ENCODE peak calls at places on chromosomes 3 and 15, in seven cellular contexts. One of them, this sample, is unnamed. For H3K4me1, the result is how much of the 10 kb centered on the place peaks cover.

GRCh38 chr3:141894524-141895176 is 18.2 kb downstream of the ATP1B3 start:
- ATAC-seq in RWPE2: peak
- ATAC-seq in left lung: peak
- ATAC-seq in right cardiac atrium: no peak
- ATAC-seq in gastrocnemius medialis: no peak
- ATAC-seq in naive thymus-derived CD4-positive, alpha-beta T cell: peak
- ATAC-seq in CD4-positive, CD25-positive, alpha-beta regulatory T cell: no peak
- ATAC-seq in this sample: peak

GRCh38 chr15:62369454-62369853 is 204.4 kb upstream of the C2CD4B start:
- ATAC-seq in left lung: no peak
- ATAC-seq in RWPE2: no peak
- ATAC-seq in naive thymus-derived CD4-positive, alpha-beta T cell: no peak
- ATAC-seq in CD4-positive, CD25-positive, alpha-beta regulatory T cell: no peak
- ATAC-seq in right cardiac atrium: no peak
- ATAC-seq in gastrocnemius medialis: no peak
- ATAC-seq in this sample: no peak

GRCh38 chr3:101070260-101071121 is 77.3 kb upstream of the ABI3BP start:
- ATAC-seq in right cardiac atrium: peak
- ATAC-seq in left lung: peak
- ATAC-seq in gastrocnemius medialis: no peak
- ATAC-seq in naive thymus-derived CD4-positive, alpha-beta T cell: peak
- ATAC-seq in RWPE2: no peak
- ATAC-seq in CD4-positive, CD25-positive, alpha-beta regulatory T cell: no peak
- ATAC-seq in this sample: no peak

GRCh38 chr3:189809583-189809982 is 178.4 kb downstream of the TP63 start:
- ATAC-seq in naive thymus-derived CD4-positive, alpha-beta T cell: no peak
- ATAC-seq in left lung: no peak
- ATAC-seq in right cardiac atrium: no peak
- ATAC-seq in RWPE2: no peak
- ATAC-seq in CD4-positive, CD25-positive, alpha-beta regulatory T cell: no peak
- ATAC-seq in gastrocnemius medialis: no peak
- ATAC-seq in this sample: no peak

GRCh38 chr3:40615110-40615915 is 90.6 kb downstream of the ZNF621 start:
- ATAC-seq in left lung: no peak
- ATAC-seq in gastrocnemius medialis: no peak
- ATAC-seq in naive thymus-derived CD4-positive, alpha-beta T cell: no peak
- ATAC-seq in right cardiac atrium: peak
- ATAC-seq in RWPE2: no peak
- ATAC-seq in CD4-positive, CD25-positive, alpha-beta regulatory T cell: no peak
- ATAC-seq in this sample: no peak

GRCh38 chr3:24220859-24221657 is 273.6 kb downstream of the THRB start:
- ATAC-seq in gastrocnemius medialis: peak
- ATAC-seq in right cardiac atrium: peak
- ATAC-seq in RWPE2: peak
- ATAC-seq in naive thymus-derived CD4-positive, alpha-beta T cell: no peak
- ATAC-seq in CD4-positive, CD25-positive, alpha-beta regulatory T cell: no peak
- ATAC-seq in left lung: peak
- ATAC-seq in this sample: peak

GRCh38 chr3:149501524-149501923 is 27.0 kb downstream of the TM4SF4 start:
- ATAC-seq in RWPE2: no peak
- ATAC-seq in CD4-positive, CD25-positive, alpha-beta regulatory T cell: no peak
- ATAC-seq in left lung: peak
- ATAC-seq in right cardiac atrium: no peak
- ATAC-seq in naive thymus-derived CD4-positive, alpha-beta T cell: no peak
- ATAC-seq in gastrocnemius medialis: no peak
- ATAC-seq in this sample: peak

GRCh38 chr3:81554805-81555204 is 206.6 kb downstream of the GBE1 start:
- ATAC-seq in gastrocnemius medialis: no peak
- ATAC-seq in RWPE2: no peak
- ATAC-seq in naive thymus-derived CD4-positive, alpha-beta T cell: no peak
- ATAC-seq in right cardiac atrium: peak
- ATAC-seq in left lung: peak
- ATAC-seq in CD4-positive, CD25-positive, alpha-beta regulatory T cell: no peak
- ATAC-seq in this sample: no peak

GRCh38 chr3:160837394-160837975 is 81.5 kb downstream of the PPM1L start:
- ATAC-seq in naive thymus-derived CD4-positive, alpha-beta T cell: peak
- ATAC-seq in CD4-positive, CD25-positive, alpha-beta regulatory T cell: no peak
- ATAC-seq in RWPE2: peak
- ATAC-seq in right cardiac atrium: peak
- ATAC-seq in left lung: peak
- ATAC-seq in gastrocnemius medialis: no peak
- ATAC-seq in this sample: no peak

GRCh38 chr3:161171639-161172552 is 49.2 kb upstream of the NMD3 start:
- ATAC-seq in naive thymus-derived CD4-positive, alpha-beta T cell: no peak
- ATAC-seq in left lung: peak
- ATAC-seq in gastrocnemius medialis: no peak
- ATAC-seq in right cardiac atrium: no peak
- ATAC-seq in RWPE2: peak
- ATAC-seq in CD4-positive, CD25-positive, alpha-beta regulatory T cell: no peak
- ATAC-seq in this sample: no peak

GRCh38 chr3:67329358-67329757 is 325.1 kb downstream of the SUCLG2 start:
- ATAC-seq in gastrocnemius medialis: no peak
- ATAC-seq in RWPE2: no peak
- ATAC-seq in naive thymus-derived CD4-positive, alpha-beta T cell: no peak
- ATAC-seq in CD4-positive, CD25-positive, alpha-beta regulatory T cell: no peak
- ATAC-seq in right cardiac atrium: no peak
- ATAC-seq in left lung: no peak
- ATAC-seq in this sample: no peak

GRCh38 chr15:65174491-65174890 is 10.7 kb downstream of the CLPX start:
- ATAC-seq in CD4-positive, CD25-positive, alpha-beta regulatory T cell: no peak
- ATAC-seq in right cardiac atrium: no peak
- ATAC-seq in RWPE2: no peak
- ATAC-seq in naive thymus-derived CD4-positive, alpha-beta T cell: no peak
- ATAC-seq in left lung: no peak
- ATAC-seq in gastrocnemius medialis: no peak
- ATAC-seq in this sample: no peak

GRCh38 chr3:125080077-125080476 is 24.3 kb upstream of the HEG1 start:
- ATAC-seq in RWPE2: no peak
- ATAC-seq in gastrocnemius medialis: peak
- ATAC-seq in naive thymus-derived CD4-positive, alpha-beta T cell: no peak
- ATAC-seq in CD4-positive, CD25-positive, alpha-beta regulatory T cell: no peak
- ATAC-seq in left lung: no peak
- ATAC-seq in right cardiac atrium: no peak
- ATAC-seq in this sample: no peak
- H3K4me1 ChIP-seq in RWPE2: under half
- H3K4me1 ChIP-seq in gastrocnemius medialis: under half
- H3K4me1 ChIP-seq in naive thymus-derived CD4-positive, alpha-beta T cell: under half
- H3K4me1 ChIP-seq in CD4-positive, CD25-positive, alpha-beta regulatory T cell: under half
- H3K4me1 ChIP-seq in left lung: under half
- H3K4me1 ChIP-seq in right cardiac atrium: under half
- H3K4me1 ChIP-seq in this sample: under half

DNA sequence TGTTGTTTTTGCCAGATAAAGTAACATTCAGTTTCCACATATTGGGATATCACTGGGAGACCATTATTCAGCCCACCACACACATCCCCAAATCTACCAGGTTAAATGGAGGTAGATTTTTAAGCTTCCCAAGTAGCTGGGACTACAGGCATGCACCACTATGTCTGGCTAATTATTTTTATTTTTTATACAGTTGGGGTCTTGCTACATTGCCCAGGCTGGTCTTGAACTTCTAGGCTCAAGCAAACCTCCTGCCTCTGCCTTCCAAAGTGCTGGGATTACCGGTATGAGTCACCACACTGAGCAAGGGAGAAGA is 96.6 kb upstream of the CHD2 start:
- ATAC-seq in naive thymus-derived CD4-positive, alpha-beta T cell: no peak
- ATAC-seq in right cardiac atrium: no peak
- ATAC-seq in CD4-positive, CD25-positive, alpha-beta regulatory T cell: no peak
- ATAC-seq in gastrocnemius medialis: no peak
- ATAC-seq in RWPE2: no peak
- ATAC-seq in left lung: no peak
- ATAC-seq in this sample: no peak
- H3K4me1 ChIP-seq in naive thymus-derived CD4-positive, alpha-beta T cell: under half
- H3K4me1 ChIP-seq in right cardiac atrium: under half
- H3K4me1 ChIP-seq in CD4-positive, CD25-positive, alpha-beta regulatory T cell: under half
- H3K4me1 ChIP-seq in gastrocnemius medialis: under half
- H3K4me1 ChIP-seq in RWPE2: under half
- H3K4me1 ChIP-seq in left lung: half or more
- H3K4me1 ChIP-seq in this sample: under half

GRCh38 chr3:111765136-111765535 is 93.9 kb upstream of the PHLDB2 start:
- ATAC-seq in left lung: no peak
- ATAC-seq in naive thymus-derived CD4-positive, alpha-beta T cell: no peak
- ATAC-seq in gastrocnemius medialis: no peak
- ATAC-seq in RWPE2: no peak
- ATAC-seq in CD4-positive, CD25-positive, alpha-beta regulatory T cell: no peak
- ATAC-seq in right cardiac atrium: no peak
- ATAC-seq in this sample: no peak

GRCh38 chr3:111763968-111764367 is 95.1 kb upstream of the PHLDB2 start:
- ATAC-seq in CD4-positive, CD25-positive, alpha-beta regulatory T cell: no peak
- ATAC-seq in RWPE2: no peak
- ATAC-seq in left lung: peak
- ATAC-seq in right cardiac atrium: peak
- ATAC-seq in gastrocnemius medialis: no peak
- ATAC-seq in naive thymus-derived CD4-positive, alpha-beta T cell: no peak
- ATAC-seq in this sample: peak

GRCh38 chr3:111762535-111762934 is 96.5 kb upstream of the PHLDB2 start:
- ATAC-seq in CD4-positive, CD25-positive, alpha-beta regulatory T cell: no peak
- ATAC-seq in right cardiac atrium: peak
- ATAC-seq in naive thymus-derived CD4-positive, alpha-beta T cell: no peak
- ATAC-seq in RWPE2: no peak
- ATAC-seq in left lung: peak
- ATAC-seq in gastrocnemius medialis: peak
- ATAC-seq in this sample: peak

GRCh38 chr3:111763101-111763500 is 96.0 kb upstream of the PHLDB2 start:
- ATAC-seq in naive thymus-derived CD4-positive, alpha-beta T cell: no peak
- ATAC-seq in gastrocnemius medialis: no peak
- ATAC-seq in RWPE2: no peak
- ATAC-seq in left lung: peak
- ATAC-seq in CD4-positive, CD25-positive, alpha-beta regulatory T cell: no peak
- ATAC-seq in right cardiac atrium: no peak
- ATAC-seq in this sample: no peak

GRCh38 chr3:111764645-111765091 is 94.4 kb upstream of the PHLDB2 start:
- ATAC-seq in CD4-positive, CD25-positive, alpha-beta regulatory T cell: no peak
- ATAC-seq in naive thymus-derived CD4-positive, alpha-beta T cell: no peak
- ATAC-seq in left lung: no peak
- ATAC-seq in gastrocnemius medialis: no peak
- ATAC-seq in right cardiac atrium: peak
- ATAC-seq in RWPE2: no peak
- ATAC-seq in this sample: peak
- H3K4me1 ChIP-seq in CD4-positive, CD25-positive, alpha-beta regulatory T cell: under half
- H3K4me1 ChIP-seq in naive thymus-derived CD4-positive, alpha-beta T cell: under half
- H3K4me1 ChIP-seq in left lung: under half
- H3K4me1 ChIP-seq in gastrocnemius medialis: under half
- H3K4me1 ChIP-seq in right cardiac atrium: under half
- H3K4me1 ChIP-seq in RWPE2: half or more
- H3K4me1 ChIP-seq in this sample: under half

GRCh38 chr3:139764936-139765335 is 87.2 kb upstream of the NMNAT3 start:
- ATAC-seq in gastrocnemius medialis: no peak
- ATAC-seq in naive thymus-derived CD4-positive, alpha-beta T cell: no peak
- ATAC-seq in CD4-positive, CD25-positive, alpha-beta regulatory T cell: no peak
- ATAC-seq in right cardiac atrium: no peak
- ATAC-seq in RWPE2: peak
- ATAC-seq in left lung: peak
- ATAC-seq in this sample: no peak
- H3K4me1 ChIP-seq in gastrocnemius medialis: under half
- H3K4me1 ChIP-seq in naive thymus-derived CD4-positive, alpha-beta T cell: under half
- H3K4me1 ChIP-seq in CD4-positive, CD25-positive, alpha-beta regulatory T cell: under half
- H3K4me1 ChIP-seq in right cardiac atrium: under half
- H3K4me1 ChIP-seq in RWPE2: under half
- H3K4me1 ChIP-seq in left lung: under half
- H3K4me1 ChIP-seq in this sample: under half

DNA sequence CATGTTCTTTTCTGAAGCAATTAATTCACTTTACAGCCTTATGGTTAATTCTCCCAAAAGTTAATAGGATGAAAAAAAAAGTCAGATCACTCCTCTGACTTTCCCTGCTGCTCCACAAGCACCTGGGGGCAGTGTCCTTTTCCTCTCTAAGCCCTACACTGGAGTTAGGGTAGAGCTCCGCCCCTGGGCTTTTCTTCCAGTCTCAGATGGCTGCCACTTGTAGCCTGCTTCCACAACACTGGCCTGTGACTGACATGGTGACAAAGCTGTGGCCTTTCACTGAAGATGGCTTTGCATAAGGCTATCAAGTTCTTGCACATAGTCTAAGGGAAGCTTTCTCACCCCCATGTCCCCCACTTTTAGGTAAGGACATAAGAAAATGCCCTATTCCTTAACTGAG is 1.3 kb upstream of the MON1A start:
- ATAC-seq in right cardiac atrium: no peak
- ATAC-seq in RWPE2: no peak
- ATAC-seq in CD4-positive, CD25-positive, alpha-beta regulatory T cell: no peak
- ATAC-seq in naive thymus-derived CD4-positive, alpha-beta T cell: no peak
- ATAC-seq in left lung: no peak
- ATAC-seq in gastrocnemius medialis: no peak
- ATAC-seq in this sample: no peak
- H3K4me1 ChIP-seq in right cardiac atrium: under half
- H3K4me1 ChIP-seq in RWPE2: under half
- H3K4me1 ChIP-seq in CD4-positive, CD25-positive, alpha-beta regulatory T cell: under half
- H3K4me1 ChIP-seq in naive thymus-derived CD4-positive, alpha-beta T cell: under half
- H3K4me1 ChIP-seq in left lung: under half
- H3K4me1 ChIP-seq in gastrocnemius medialis: under half
- H3K4me1 ChIP-seq in this sample: under half